ENCODE peak calls at places on chromosomes 5 and 9, in four cellular contexts. I, P, M and R are unnamed samples.

GRCh38 chr5:102857090-102857818 is 102.1 kb downstream of the PAM start:
- DNase-seq in P (no peak), M (no peak), I (no peak), R (no peak)

GRCh38 chr9:17090041-17090440 is 44.8 kb upstream of the CNTLN start:
- DNase-seq in I (no peak), M (no peak), P (no peak), R (no peak)

GRCh38 chr5:159891371-159891770 is 24.9 kb upstream of the ADRA1B start:
- DNase-seq in I (no peak), P (no peak), M (no peak), R (no peak)

GRCh38 chr5:30539004-30539634 is 654.4 kb upstream of the CDH6 start:
- DNase-seq in P (no peak), M (no peak), I (peak), R (no peak)

GRCh38 chr5:42951169-42951846 is 88.8 kb downstream of the ANXA2R start:
- DNase-seq in M (no peak), I (no peak), P (peak), R (peak)

GRCh38 chr9:18478517-18479361 is 4.8 kb downstream of the ADAMTSL1 start:
- DNase-seq in M (no peak), I (no peak), P (no peak), R (no peak)

GRCh38 chr5:160287378-160288051 is 24.8 kb downstream of the CCNJL start:
- DNase-seq in I (no peak), P (peak), M (no peak), R (peak)

GRCh38 chr5:140672455-140673186 is 755 bp downstream of the DND1 start:
- DNase-seq in I (no peak), M (no peak), P (no peak), R (no peak)

GRCh38 chr9:36218011-36218410 is 27.3 kb downstream of the CLTA start:
- DNase-seq in I (no peak), M (no peak), P (no peak), R (no peak)

GRCh38 chr9:2655411-2655901 is 33.9 kb downstream of the VLDLR start:
- DNase-seq in P (no peak), I (peak), M (no peak), R (no peak)

GRCh38 chr5:96931605-96932004 is 4.3 kb upstream of the LNPEP start:
- DNase-seq in I (no peak), P (no peak), M (no peak), R (no peak)

GRCh38 chr5:150058480-150059126 is 27.8 kb downstream of the CSF1R start:
- DNase-seq in M (no peak), P (peak), I (no peak), R (no peak)

GRCh38 chr5:13745508-13745907 is 199.0 kb downstream of the DNAH5 start:
- DNase-seq in I (peak), P (no peak), M (no peak), R (no peak)

GRCh38 chr9:8780386-8780785 is 980.8 kb upstream of the DMAC1 start:
- DNase-seq in I (no peak), P (no peak), M (no peak), R (no peak)

GRCh38 chr9:38091310-38092199 is 22.5 kb upstream of the SHB start:
- DNase-seq in P (no peak), M (no peak), I (no peak), R (no peak)

GRCh38 chr5:150931368-150931965 is 26.7 kb upstream of the ZNF300 start:
- DNase-seq in I (no peak), P (no peak), M (no peak), R (no peak)

GRCh38 chr9:126953089-126953809 is 38.7 kb downstream of the RALGPS1 start:
- DNase-seq in M (no peak), I (peak), P (no peak), R (no peak)

GRCh38 chr5:177512736-177513380 is 3.2 kb upstream of the DOK3 start:
- DNase-seq in M (no peak), I (no peak), P (no peak), R (no peak)

GRCh38 chr5:6159864-6160199 is 218.5 kb downstream of the MED10 start:
- DNase-seq in P (no peak), M (no peak), I (no peak), R (no peak)

GRCh38 chr5:62144395-62145022 is 161.5 kb upstream of the KIF2A start:
- DNase-seq in I (no peak), M (no peak), P (no peak), R (peak)

GRCh38 chr5:181126841-181127240 is 4.1 kb downstream of the OR2V1 start:
- DNase-seq in I (no peak), P (no peak), M (no peak), R (no peak)

GRCh38 chr5:177098103-177098771 is 11.5 kb downstream of the FGFR4 start:
- DNase-seq in P (no peak), I (no peak), M (no peak), R (no peak)

GRCh38 chr5:108884736-108885135 is 137.0 kb downstream of the FER start:
- DNase-seq in M (no peak), P (no peak), I (no peak), R (no peak)

GRCh38 chr5:151378616-151379015 is 31.3 kb upstream of the SLC36A2 start:
- DNase-seq in P (no peak), I (no peak), M (no peak), R (no peak)

GRCh38 chr9:86303316-86303975 is 21.1 kb upstream of the ISCA1 start:
- DNase-seq in M (no peak), P (no peak), I (no peak), R (no peak)

GRCh38 chr5:158162026-158162425 is 303.1 kb upstream of the CLINT1 start:
- DNase-seq in M (no peak), P (no peak), I (no peak), R (no peak)

GRCh38 chr5:108380531-108381021 is 1.3 kb downstream of the FBXL17 start:
- DNase-seq in M (no peak), P (peak), I (no peak), R (peak)

GRCh38 chr9:125262217-125262991 is 778 bp downstream of the GAPVD1 start:
- DNase-seq in I (no peak), M (no peak), P (no peak), R (no peak)

GRCh38 chr9:100282388-100282719 is 70.4 kb downstream of the TEX10 start:
- DNase-seq in P (no peak), I (no peak), M (no peak), R (no peak)

GRCh38 chr5:77232959-77233358 is 22.5 kb downstream of the PDE8B start:
- DNase-seq in P (no peak), M (no peak), I (no peak), R (no peak)

GRCh38 chr5:150562832-150563231 is 54.9 kb downstream of the NDST1 start:
- DNase-seq in M (no peak), I (no peak), P (peak), R (no peak)

GRCh38 chr5:93303291-93303691 is 277.7 kb downstream of the NR2F1-AS1 start:
- DNase-seq in P (no peak), I (no peak), M (no peak), R (no peak)

GRCh38 chr5:83583859-83584258 is 112.3 kb downstream of the VCAN start:
- DNase-seq in P (no peak), I (no peak), M (no peak), R (no peak)

GRCh38 chr5:66306844-66307315 is 162.8 kb downstream of the SREK1 start:
- DNase-seq in I (no peak), P (no peak), M (no peak), R (no peak)

GRCh38 chr5:153629496-153629895 is 139.0 kb downstream of the GRIA1 start:
- DNase-seq in I (no peak), P (no peak), M (no peak), R (no peak)

GRCh38 chr5:60332244-60333018 is 367.5 kb downstream of the DEPDC1B start:
- DNase-seq in P (no peak), M (no peak), I (no peak), R (no peak)
- H3K27ac ChIP-seq in P (no peak), M (no peak), I (no peak), R (no peak)

GRCh38 chr9:69313175-69313574 is 11.8 kb upstream of the ENTREP1 start:
- DNase-seq in P (no peak), M (no peak), I (no peak), R (no peak)

GRCh38 chr9:69303331-69303730 is 21.7 kb upstream of the ENTREP1 start:
- DNase-seq in P (no peak), M (no peak), I (no peak), R (no peak)

GRCh38 chr9:69308217-69308931 is 16.6 kb upstream of the ENTREP1 start:
- DNase-seq in M (no peak), P (no peak), I (no peak), R (no peak)

DNA sequence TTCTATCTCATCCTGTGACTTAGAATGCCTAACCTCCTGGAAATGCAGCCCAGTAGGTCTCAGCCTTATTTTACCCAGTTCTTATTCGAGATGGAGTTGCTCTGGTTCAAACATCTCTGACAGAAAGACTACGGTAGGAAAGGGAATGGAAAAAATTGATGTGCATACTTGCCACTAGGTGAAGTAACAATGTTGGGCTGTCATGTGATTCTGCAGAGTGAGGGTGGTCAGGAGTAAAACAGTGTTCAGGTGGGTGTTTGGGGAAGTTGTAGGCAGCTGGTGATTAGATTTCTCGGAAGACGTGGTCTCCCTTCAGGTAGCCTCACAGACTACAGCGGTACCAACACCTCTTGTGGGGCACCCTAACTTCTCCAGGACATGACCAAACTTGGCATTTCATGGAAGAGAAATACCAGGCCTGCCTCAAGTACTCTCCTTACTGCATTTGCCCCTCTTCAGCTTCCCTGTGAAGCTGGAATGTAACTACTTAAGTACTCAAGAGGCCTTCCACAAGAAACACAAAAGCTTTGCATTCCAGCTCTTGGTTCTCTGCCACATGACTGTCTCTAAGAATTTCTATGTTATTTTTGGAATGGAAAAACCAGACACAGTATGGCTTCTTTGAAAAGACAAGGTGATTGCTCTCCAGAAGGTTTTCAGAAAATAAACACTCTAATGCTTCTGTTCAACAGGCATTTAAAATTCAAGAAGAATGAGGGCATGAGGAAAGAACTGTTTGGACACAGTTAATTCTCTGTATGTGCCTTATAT is 17.4 kb upstream of the ENTREP1 start:
- DNase-seq in I (peak), M (no peak), P (no peak), R (no peak)
- TF ChIP-seq CTCF in I (no peak), M (no peak), P (no peak), R (no peak)

GRCh38 chr5:132458226-132458560 is 32.4 kb downstream of the IRF1 start:
- DNase-seq in I (no peak), M (no peak), P (no peak), R (no peak)
- H3K27ac ChIP-seq in I (peak), M (peak), P (peak), R (no peak)

GRCh38 chr9:34253460-34253837 is 74.6 kb downstream of the UBAP1 start:
- DNase-seq in I (no peak), M (no peak), P (no peak), R (no peak)
- TF ChIP-seq CTCF in I (peak), M (peak), P (no peak), R (no peak)

GRCh38 chr9:4992872-4993271 is 7.8 kb downstream of the JAK2 start:
- DNase-seq in P (no peak), M (no peak), I (no peak), R (no peak)

GRCh38 chr9:4997196-4997595 is 12.1 kb downstream of the JAK2 start:
- DNase-seq in I (no peak), P (no peak), M (no peak), R (no peak)

GRCh38 chr9:4994166-4994890 is 9.3 kb downstream of the JAK2 start:
- DNase-seq in I (no peak), M (no peak), P (no peak), R (no peak)
- H3K27ac ChIP-seq in I (no peak), M (no peak), P (no peak), R (no peak)

DNA sequence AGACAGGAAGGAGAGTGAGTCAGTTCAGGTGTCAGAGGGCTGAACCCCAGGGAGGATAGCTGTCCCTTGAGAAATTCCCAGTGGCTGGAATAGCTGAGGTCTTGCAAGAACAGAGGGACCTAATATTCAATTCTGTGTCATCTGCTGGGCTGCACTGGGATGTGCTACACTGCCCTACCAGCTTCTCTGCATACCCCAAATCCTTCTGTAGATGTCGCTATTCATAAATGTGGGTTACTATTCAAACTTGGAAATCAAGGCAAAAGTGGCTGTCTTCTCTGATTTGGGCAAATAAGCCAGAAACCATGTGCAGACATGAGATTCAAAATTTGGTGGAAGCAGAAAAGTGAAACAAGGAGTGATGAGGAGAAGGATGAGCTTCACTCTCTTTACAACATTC is 16.3 kb downstream of the TNFSF8 start:
- DNase-seq in P (no peak), M (no peak), I (no peak), R (no peak)
- TF ChIP-seq CTCF in P (no peak), M (no peak), I (peak), R (no peak)

GRCh38 chr9:92870289-92870688 is 7.5 kb downstream of the ZNF484 start:
- DNase-seq in M (no peak), P (no peak), I (no peak), R (no peak)
- H3K27ac ChIP-seq in M (no peak), P (no peak), I (no peak), R (no peak)

DNA sequence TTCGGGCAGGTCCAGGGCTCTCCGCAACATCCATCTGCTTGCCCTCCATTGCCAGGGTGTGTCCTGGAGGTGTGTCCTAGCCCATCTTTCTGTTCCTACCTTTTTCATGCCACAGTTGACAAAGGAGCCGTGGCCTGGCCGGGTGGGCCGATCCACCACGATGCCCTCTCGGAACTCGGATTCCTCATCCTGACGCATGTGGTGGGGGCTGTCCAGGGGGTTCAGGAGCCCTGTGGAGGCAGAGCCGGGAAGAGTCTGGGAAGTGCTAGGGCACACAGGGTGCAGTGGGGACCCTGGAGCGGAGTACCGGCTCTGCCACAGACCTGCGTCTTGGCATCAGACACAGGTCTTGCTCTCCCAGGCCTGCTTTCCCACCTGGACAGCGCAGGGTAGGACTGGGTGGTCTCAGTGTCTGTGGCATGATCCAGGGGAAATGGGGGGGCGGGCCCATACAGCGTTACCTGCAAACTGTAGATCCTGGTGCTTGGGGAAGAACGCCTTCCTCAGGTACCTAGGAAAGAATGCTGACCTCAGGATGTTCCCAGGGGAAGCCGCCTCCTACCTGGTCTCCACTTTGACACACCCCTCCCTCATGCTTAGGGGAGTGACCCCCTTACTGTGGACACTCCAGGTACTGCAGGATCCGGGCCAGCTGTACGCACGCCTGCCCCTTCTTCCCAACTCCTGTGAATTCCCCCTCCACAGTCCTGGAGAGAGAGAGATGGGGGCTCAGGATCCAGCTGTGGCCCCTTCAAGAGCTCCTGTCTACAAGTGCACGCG is 3.5 kb downstream of the SPOUT1 start:
- DNase-seq in P (no peak), M (no peak), I (no peak), R (no peak)
- TF ChIP-seq CTCF in P (no peak), M (no peak), I (no peak), R (no peak)